ENCODE peak calls at places on chromosome 9, in eight cellular contexts. A, F, B, Z, G, Y, J and T are unnamed samples.

GRCh38 chr9:97599447-97599846 is 33.7 kb downstream of the TSTD2 start:
- DNase-seq in A (no peak), F (no peak), B (no peak), Z (no peak), G (no peak), Y (no peak), J (no peak), T (no peak)

GRCh38 chr9:135562235-135562745 is 734 bp downstream of the PAEP start:
- DNase-seq in A (no peak), F (no peak), B (no peak), Z (no peak), G (no peak), Y (no peak), J (no peak), T (no peak)

GRCh38 chr9:16871358-16872151 is 1.1 kb upstream of the BNC2 start:
- DNase-seq in A (no peak), F (no peak), B (no peak), Z (no peak), G (no peak), Y (peak; percentile 22), J (peak; percentile 44), T (no peak)

GRCh38 chr9:89494199-89494598 is 3.7 kb downstream of the SEMA4D start:
- DNase-seq in A (no peak), F (no peak), B (no peak), Z (no peak), G (no peak), Y (no peak), J (no peak), T (no peak)

GRCh38 chr9:136268318-136268717 is 22.7 kb upstream of the QSOX2 start:
- DNase-seq in A (no peak), F (no peak), B (peak; percentile 23), Z (peak; percentile 50), G (no peak), Y (no peak), J (no peak), T (no peak)

GRCh38 chr9:135320331-135320730 is 159.3 kb upstream of the PPP1R26 start:
- DNase-seq in A (no peak), F (no peak), B (no peak), Z (no peak), G (no peak), Y (no peak), J (no peak), T (no peak)

GRCh38 chr9:101311759-101312420 is 72.9 kb downstream of the BAAT start:
- DNase-seq in A (peak; percentile 23), F (no peak), B (peak; percentile 93), Z (peak; percentile 85), G (peak; percentile 38), Y (peak; percentile 7), J (no peak), T (no peak)

GRCh38 chr9:95103385-95104087 is 214.0 kb downstream of the FANCC start:
- DNase-seq in A (no peak), F (no peak), B (peak; percentile 28), Z (peak; percentile 19), G (no peak), Y (no peak), J (no peak), T (no peak)

GRCh38 chr9:88969646-88970373 is 21.5 kb upstream of the S1PR3 start:
- DNase-seq in A (no peak), F (no peak), B (no peak), Z (no peak), G (no peak), Y (no peak), J (no peak), T (no peak)

GRCh38 chr9:111187376-111187775 is 142.6 kb downstream of the OR2K2 start:
- DNase-seq in A (no peak), F (no peak), B (no peak), Z (no peak), G (no peak), Y (no peak), J (no peak), T (no peak)

GRCh38 chr9:113593682-113594281 is 130.3 kb downstream of the RGS3 start:
- DNase-seq in A (no peak), F (peak; percentile 92), B (peak; percentile 85), Z (peak; percentile 66), G (peak; percentile 87), Y (peak; percentile 66), J (peak; percentile 76), T (peak; percentile 95)

GRCh38 chr9:14270358-14271077 is 43.4 kb downstream of the NFIB start:
- DNase-seq in A (no peak), F (no peak), B (no peak), Z (no peak), G (no peak), Y (no peak), J (no peak), T (no peak)

GRCh38 chr9:19988281-19988680 is 199.4 kb upstream of the SLC24A2 start:
- DNase-seq in A (no peak), F (no peak), B (no peak), Z (no peak), G (no peak), Y (no peak), J (no peak), T (no peak)

GRCh38 chr9:121491111-121491510 is 8.5 kb downstream of the GGTA1 start:
- DNase-seq in A (no peak), F (no peak), B (no peak), Z (no peak), G (no peak), Y (no peak), J (no peak), T (no peak)

GRCh38 chr9:117266855-117267497 is 147.9 kb downstream of the ASTN2 start:
- DNase-seq in A (no peak), F (no peak), B (no peak), Z (no peak), G (no peak), Y (no peak), J (no peak), T (no peak)

GRCh38 chr9:34452568-34452967 is 5.8 kb downstream of the FAM219A start:
- DNase-seq in A (no peak), F (no peak), B (no peak), Z (no peak), G (no peak), Y (no peak), J (no peak), T (no peak)

GRCh38 chr9:135516132-135516860 is 4.9 kb upstream of the LCN1 start:
- DNase-seq in A (no peak), F (peak; percentile 55), B (no peak), Z (no peak), G (no peak), Y (no peak), J (no peak), T (no peak)

GRCh38 chr9:123567013-123567412 is 211.0 kb downstream of the CRB2 start:
- DNase-seq in A (no peak), F (no peak), B (no peak), Z (no peak), G (no peak), Y (no peak), J (no peak), T (no peak)

DNA sequence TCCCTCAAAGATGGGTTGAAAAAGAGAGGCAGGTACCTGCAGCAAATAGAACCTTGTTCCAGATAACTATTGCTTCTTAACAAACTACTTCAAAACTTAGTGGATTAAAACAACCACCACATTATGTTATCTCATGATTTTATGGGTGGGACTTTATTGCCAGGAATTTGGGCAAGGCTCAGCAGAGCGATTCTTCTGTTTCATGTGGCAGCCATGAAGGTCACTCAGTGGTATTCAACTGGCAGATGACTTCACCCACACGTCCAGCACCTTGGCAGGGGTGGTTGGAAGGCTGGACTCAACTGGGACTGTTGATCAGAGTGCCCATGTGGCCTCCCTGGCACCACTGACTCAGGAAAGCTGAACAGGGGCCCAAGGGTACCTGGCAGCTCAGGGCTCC is 112.0 kb downstream of the HSD17B3 start:
- DNase-seq in A (no peak), F (no peak), B (no peak), Z (no peak), G (no peak), Y (no peak), J (no peak), T (no peak)
- TF ChIP-seq POLR2AphosphoS5 in A (no peak), F (no peak), B (no peak), Z (no peak), G (no peak), Y (no peak), J (no peak), T (no peak)

GRCh38 chr9:71073494-71073893 is 47.9 kb downstream of the TRPM3 start:
- DNase-seq in A (no peak), F (no peak), B (no peak), Z (no peak), G (no peak), Y (no peak), J (no peak), T (no peak)

GRCh38 chr9:71072587-71072986 is 48.8 kb downstream of the TRPM3 start:
- DNase-seq in A (no peak), F (no peak), B (no peak), Z (no peak), G (no peak), Y (no peak), J (no peak), T (no peak)

GRCh38 chr9:71076096-71076495 is 45.3 kb downstream of the TRPM3 start:
- DNase-seq in A (no peak), F (no peak), B (no peak), Z (no peak), G (no peak), Y (no peak), J (no peak), T (no peak)

DNA sequence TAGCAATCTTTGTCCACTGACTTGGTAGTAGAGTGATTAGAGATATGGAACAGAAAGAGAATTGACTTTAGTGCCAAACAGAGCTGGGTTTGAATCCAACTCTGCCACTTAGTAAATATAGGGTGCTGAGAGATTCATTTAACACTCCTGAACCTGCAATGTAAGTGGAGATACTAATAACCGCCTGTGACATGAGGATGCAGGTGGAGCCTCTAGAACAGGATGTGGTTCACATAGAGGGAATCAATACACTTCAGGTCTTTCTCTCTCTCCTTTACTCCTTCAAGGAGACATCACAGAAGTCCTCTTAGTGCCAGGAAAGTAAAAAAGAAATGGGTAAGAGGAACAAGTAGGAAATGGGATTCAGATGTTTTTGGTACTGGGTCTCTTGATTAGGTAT is 49.8 kb downstream of the TRPM3 start:
- DNase-seq in A (no peak), F (no peak), B (no peak), Z (no peak), G (no peak), Y (no peak), J (no peak), T (no peak)
- TF ChIP-seq POLR2AphosphoS5 in A (no peak), F (no peak), B (no peak), Z (no peak), G (no peak), Y (no peak), J (no peak), T (no peak)

DNA sequence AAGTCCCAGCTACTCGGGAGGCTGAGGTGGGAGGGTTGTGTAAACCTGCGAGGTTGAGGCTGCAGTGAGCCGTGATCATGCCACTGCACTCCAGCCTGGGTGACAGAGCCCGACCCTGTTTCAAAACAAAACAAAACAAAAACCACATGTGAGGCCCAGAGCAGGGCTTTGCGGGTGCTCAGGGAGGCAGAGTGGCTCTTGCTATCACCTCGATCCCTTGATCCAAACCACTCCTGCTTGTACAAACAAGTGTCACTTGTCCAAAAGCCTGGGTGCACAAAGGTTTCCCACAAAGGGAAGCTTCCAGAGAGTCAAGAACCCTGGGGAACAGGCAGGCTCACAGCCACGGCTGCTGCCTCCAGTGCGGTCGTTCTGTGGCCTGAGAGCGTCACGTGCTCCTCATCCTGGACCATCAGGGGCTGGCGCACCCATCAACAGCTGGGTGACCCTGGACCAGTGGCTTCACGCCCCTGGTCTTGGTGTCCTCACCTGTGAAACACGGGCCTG is 162.7 kb downstream of the C9orf50 start:
- DNase-seq in A (peak; percentile 24), F (no peak), B (peak; percentile 51), Z (peak; percentile 33), G (no peak), Y (no peak), J (peak; percentile 54), T (peak; percentile 55)
- TF ChIP-seq POLR2AphosphoS5 in A (no peak), F (no peak), B (no peak), Z (no peak), G (no peak), Y (no peak), J (no peak), T (no peak)

GRCh38 chr9:36575411-36575882 is 2.8 kb downstream of the MELK start:
- DNase-seq in A (no peak), F (no peak), B (no peak), Z (no peak), G (no peak), Y (no peak), J (no peak), T (no peak)
- TF ChIP-seq POLR2AphosphoS5 in A (no peak), F (no peak), B (no peak), Z (no peak), G (no peak), Y (no peak), J (no peak), T (no peak)